ENCODE peak calls at places on chromosome 5, in six cellular contexts. L, A, U, Q, D and H are unnamed samples. For H3K4me1 and H3K9me3, the result is how much of the 10 kb centered on the place peaks cover.

GRCh38 chr5:112492291-112492690 is 73.2 kb upstream of the EPB41L4A start:
- DNase-seq in L (peak), A (peak), U (no peak), Q (no peak), D (peak), H (peak)

GRCh38 chr5:120895659-120896058 is 431.6 kb downstream of the PRR16 start:
- DNase-seq in L (no peak), A (no peak), U (no peak), Q (no peak), D (no peak), H (no peak)

GRCh38 chr5:77354454-77354853 is 137.7 kb downstream of the WDR41 start:
- DNase-seq in L (no peak), A (no peak), U (no peak), Q (no peak), D (no peak), H (no peak)

GRCh38 chr5:111779260-111780254 is 22.6 kb upstream of the NREP start:
- DNase-seq in L (no peak), A (no peak), U (no peak), Q (no peak), D (no peak), H (no peak)

GRCh38 chr5:132424167-132424935 is 54.8 kb downstream of the SLC22A5 start:
- DNase-seq in L (no peak), A (no peak), U (no peak), Q (no peak), D (no peak), H (no peak)

GRCh38 chr5:90166816-90167215 is 242.7 kb downstream of the CETN3 start:
- DNase-seq in L (no peak), A (no peak), U (no peak), Q (no peak), D (no peak), H (no peak)

GRCh38 chr5:31944683-31945445 is 229.3 kb downstream of the GOLPH3 start:
- DNase-seq in L (no peak), A (no peak), U (no peak), Q (no peak), D (no peak), H (no peak)

GRCh38 chr5:179668404-179668803 is 12.4 kb downstream of the CBY3 start:
- DNase-seq in L (peak), A (no peak), U (no peak), Q (no peak), D (peak), H (no peak)

GRCh38 chr5:122779451-122779850 is 4.6 kb downstream of the SNX2 start:
- DNase-seq in L (no peak), A (no peak), U (no peak), Q (no peak), D (no peak), H (no peak)

GRCh38 chr5:114435220-114435481 is 73.3 kb downstream of the KCNN2 start:
- DNase-seq in L (no peak), A (no peak), U (no peak), Q (no peak), D (no peak), H (no peak)

GRCh38 chr5:114434396-114435219 is 72.7 kb downstream of the KCNN2 start:
- DNase-seq in L (no peak), A (no peak), U (no peak), Q (no peak), D (no peak), H (no peak)

GRCh38 chr5:114427204-114427603 is 65.3 kb downstream of the KCNN2 start:
- DNase-seq in L (no peak), A (no peak), U (no peak), Q (no peak), D (no peak), H (no peak)

GRCh38 chr5:114435885-114436299 is 74.0 kb downstream of the KCNN2 start:
- DNase-seq in L (no peak), A (no peak), U (no peak), Q (no peak), D (no peak), H (no peak)

DNA sequence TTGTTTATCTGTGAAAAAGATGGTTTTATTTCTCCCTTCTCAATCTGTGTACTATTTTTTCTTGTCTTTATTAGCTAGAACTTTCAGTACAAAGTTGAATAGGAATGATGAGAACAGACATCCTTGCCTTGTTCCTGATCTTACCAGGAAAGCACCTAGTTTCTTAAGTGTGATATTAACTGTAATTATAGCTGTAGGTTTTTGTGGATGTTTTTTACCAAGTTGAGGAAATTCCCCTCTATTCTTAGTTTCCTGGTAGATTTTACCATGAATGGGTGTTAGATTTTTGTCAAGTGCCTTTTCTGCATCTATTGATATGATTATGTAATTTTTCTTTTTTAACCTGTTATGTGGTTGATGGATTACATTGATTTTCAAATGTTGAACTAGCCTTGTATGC is 68.7 kb downstream of the KCNN2 start:
- DNase-seq in L (no peak), A (no peak), U (no peak), Q (no peak), D (no peak), H (no peak)
- H3K4me1 ChIP-seq in L (under half), A (under half), U (under half), Q (under half), D (under half), H (under half)

GRCh38 chr5:106269252-106269843 is 1401.4 kb downstream of the EFNA5 start:
- DNase-seq in L (no peak), A (no peak), U (no peak), Q (no peak), D (peak), H (no peak)
- TF ChIP-seq CTCF in L (peak), A (peak), U (no peak), Q (no peak), D (peak), H (no peak)

GRCh38 chr5:152990217-152990616 is 500.3 kb upstream of the GRIA1 start:
- DNase-seq in L (no peak), A (no peak), U (no peak), Q (no peak), D (no peak), H (no peak)

GRCh38 chr5:152990771-152991170 is 499.7 kb upstream of the GRIA1 start:
- DNase-seq in L (no peak), A (no peak), U (no peak), Q (no peak), D (no peak), H (no peak)

GRCh38 chr5:152994040-152994439 is 496.4 kb upstream of the GRIA1 start:
- DNase-seq in L (no peak), A (no peak), U (no peak), Q (no peak), D (no peak), H (no peak)

GRCh38 chr5:152995214-152995725 is 495.2 kb upstream of the GRIA1 start:
- DNase-seq in L (no peak), A (no peak), U (no peak), Q (no peak), D (no peak), H (no peak)
- H3K9me3 ChIP-seq in L (under half), A (under half), U (under half), Q (under half), D (under half), H (under half)

GRCh38 chr5:141603912-141604311 is 14.9 kb downstream of the DIAPH1 start:
- DNase-seq in L (no peak), A (no peak), U (no peak), Q (no peak), D (no peak), H (no peak)

GRCh38 chr5:141608557-141608956 is 10.2 kb downstream of the DIAPH1 start:
- DNase-seq in L (no peak), A (no peak), U (no peak), Q (no peak), D (no peak), H (no peak)

GRCh38 chr5:141608046-141608445 is 10.8 kb downstream of the DIAPH1 start:
- DNase-seq in L (no peak), A (no peak), U (no peak), Q (no peak), D (no peak), H (no peak)

GRCh38 chr5:141604318-141604717 is 14.5 kb downstream of the DIAPH1 start:
- DNase-seq in L (peak), A (no peak), U (peak), Q (peak), D (no peak), H (peak)

DNA sequence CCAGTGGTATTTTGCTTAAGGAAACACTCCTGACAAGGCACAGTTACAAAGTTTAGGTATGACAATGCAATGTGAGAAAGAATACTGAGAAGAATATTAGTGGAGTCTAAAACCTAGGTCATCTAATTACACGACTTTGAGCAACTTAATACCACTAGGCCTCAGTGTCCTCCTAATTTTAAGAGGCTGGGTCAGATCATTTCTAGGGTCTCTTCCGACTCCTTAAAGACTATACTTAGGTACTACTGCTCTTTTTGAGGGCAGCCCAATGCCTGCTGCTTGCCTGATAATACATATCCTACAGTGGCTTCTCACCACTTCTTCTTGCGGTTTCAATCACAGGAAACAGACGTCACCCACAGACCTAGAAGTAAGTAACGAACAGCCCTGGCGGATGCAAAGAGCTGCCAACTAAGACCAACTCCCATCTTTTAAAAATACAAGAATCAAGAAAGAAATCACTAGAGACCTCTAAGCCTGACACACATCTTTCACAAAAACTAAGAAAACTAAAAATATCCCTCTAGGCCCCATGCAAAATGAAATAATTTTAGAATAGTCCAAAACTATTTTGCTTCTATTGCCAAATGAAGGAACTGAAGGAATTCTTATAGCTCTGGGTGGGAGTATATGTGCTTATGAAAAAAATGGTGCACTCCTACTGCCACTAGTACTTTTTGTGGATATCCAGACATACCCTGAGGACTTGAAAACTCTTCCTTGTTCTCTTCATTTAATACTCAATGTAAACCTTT is 13.1 kb downstream of the DIAPH1 start:
- DNase-seq in L (no peak), A (peak), U (peak), Q (peak), D (no peak), H (peak)
- H3K4me1 ChIP-seq in L (half or more), A (under half), U (under half), Q (half or more), D (under half), H (under half)

GRCh38 chr5:137730331-137730730 is 5.6 kb downstream of the KLHL3 start:
- DNase-seq in L (no peak), A (no peak), U (no peak), Q (no peak), D (no peak), H (no peak)

GRCh38 chr5:137724251-137724650 is 11.6 kb downstream of the KLHL3 start:
- DNase-seq in L (no peak), A (no peak), U (no peak), Q (no peak), D (no peak), H (no peak)

GRCh38 chr5:137731201-137731600 is 4.7 kb downstream of the KLHL3 start:
- DNase-seq in L (no peak), A (no peak), U (no peak), Q (no peak), D (no peak), H (no peak)

GRCh38 chr5:137727623-137728022 is 8.3 kb downstream of the KLHL3 start:
- DNase-seq in L (no peak), A (no peak), U (no peak), Q (no peak), D (no peak), H (no peak)

DNA sequence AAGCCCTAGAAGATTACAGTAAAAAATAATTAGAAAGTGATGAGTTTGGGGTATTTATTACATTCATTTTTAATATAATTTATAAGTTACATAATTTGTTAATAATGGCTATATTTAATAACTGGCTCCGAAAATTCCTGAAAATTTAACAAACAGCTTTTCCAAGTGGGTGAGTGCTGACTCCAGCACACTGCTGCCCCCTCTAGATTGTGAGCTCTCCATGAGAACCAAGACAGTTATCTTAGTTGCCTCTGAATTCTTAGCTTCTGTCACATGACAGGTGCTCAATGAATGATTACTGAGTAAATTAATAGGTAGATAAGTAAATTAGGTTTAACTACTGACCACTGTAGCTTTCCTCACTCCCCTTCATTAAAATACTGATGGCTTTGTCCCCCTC is 7.8 kb downstream of the KLHL3 start:
- DNase-seq in L (no peak), A (no peak), U (no peak), Q (no peak), D (no peak), H (no peak)
- TF ChIP-seq CTCF in L (no peak), A (no peak), U (no peak), Q (no peak), D (peak), H (no peak)

GRCh38 chr5:6222899-6223298 is 155.4 kb downstream of the MED10 start:
- DNase-seq in L (no peak), A (no peak), U (no peak), Q (no peak), D (no peak), H (no peak)

GRCh38 chr5:6221141-6221626 is 157.2 kb downstream of the MED10 start:
- DNase-seq in L (no peak), A (no peak), U (no peak), Q (no peak), D (no peak), H (no peak)

GRCh38 chr5:6218517-6218916 is 159.8 kb downstream of the MED10 start:
- DNase-seq in L (no peak), A (no peak), U (no peak), Q (no peak), D (no peak), H (no peak)

GRCh38 chr5:6222121-6222520 is 156.2 kb downstream of the MED10 start:
- DNase-seq in L (no peak), A (no peak), U (no peak), Q (no peak), D (no peak), H (no peak)

GRCh38 chr5:6220346-6221088 is 157.8 kb downstream of the MED10 start:
- DNase-seq in L (no peak), A (no peak), U (no peak), Q (no peak), D (no peak), H (no peak)
- H3K9me3 ChIP-seq in L (under half), A (under half), U (under half), Q (under half), D (under half), H (under half)

DNA sequence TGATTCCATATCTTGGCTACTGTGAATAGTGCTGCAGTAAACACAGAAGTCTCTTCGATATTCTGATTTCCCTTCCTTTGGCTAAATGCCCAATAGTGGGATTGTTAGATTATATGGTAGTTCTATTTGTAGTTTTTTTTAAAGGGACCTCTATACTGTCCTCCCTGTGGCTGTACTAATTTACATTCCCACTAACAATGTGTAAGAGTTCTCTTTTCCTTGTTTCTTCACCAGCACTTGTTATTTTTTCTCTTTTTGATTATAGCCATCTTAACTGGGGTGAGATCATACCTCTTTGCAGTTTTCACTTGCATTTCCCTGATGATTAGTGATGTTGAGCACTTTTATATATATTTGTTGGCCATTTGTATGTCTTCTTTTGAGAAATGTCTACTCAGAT is 102.0 kb downstream of the CARTPT start:
- DNase-seq in L (no peak), A (no peak), U (no peak), Q (no peak), D (no peak), H (no peak)
- H3K4me1 ChIP-seq in L (under half), A (under half), U (under half), Q (under half), D (under half), H (under half)